ENCODE peak calls at places on chromosomes 3 and 15, in four cellular contexts. Z is cerebellar nuclear complex; R is activated CD4-positive, alpha-beta T cell treated with anti-CD3 and anti-CD28 coated beads for 1 hour; W is ELR. L is an unnamed sample.

GRCh38 chr3:50617096-50617791 is at the start of gene MAPKAPK3:
- DNase-seq in W (peak), R (no peak), Z (no peak), L (no peak)

GRCh38 chr3:177800565-177800964 is 603.3 kb upstream of the TBL1XR1 start:
- DNase-seq in Z (no peak), W (peak), R (no peak), L (no peak)

GRCh38 chr3:107627962-107628542 is 105.3 kb downstream of the BBX start:
- DNase-seq in Z (no peak), R (no peak), W (peak), L (no peak)

GRCh38 chr3:146554168-146554760 is 9.9 kb upstream of the PLSCR1 start:
- DNase-seq in R (no peak), W (no peak), Z (no peak), L (no peak)

GRCh38 chr15:44492672-44493071 is 44.3 kb upstream of the EIF3J start:
- DNase-seq in W (no peak), Z (no peak), R (no peak), L (no peak)

GRCh38 chr3:54970895-54971294 is 43.0 kb upstream of the LRTM1 start:
- DNase-seq in Z (no peak), R (no peak), W (peak), L (peak)

GRCh38 chr15:49718846-49719245 is 98.0 kb downstream of the DTWD1 start:
- DNase-seq in R (no peak), W (no peak), Z (no peak), L (no peak)

GRCh38 chr3:156978471-156978961 is 152.4 kb downstream of the LEKR1 start:
- DNase-seq in W (peak), Z (no peak), R (no peak), L (no peak)

GRCh38 chr3:151766454-151766853 is 32.7 kb downstream of the AADACL2 start:
- DNase-seq in W (peak), Z (no peak), R (no peak), L (peak)

GRCh38 chr3:133540896-133541674 is 32.4 kb upstream of the CDV3 start:
- DNase-seq in W (peak), R (no peak), Z (no peak), L (peak)

GRCh38 chr15:101308604-101309435 is 13.8 kb upstream of the SNRPA1 start:
- DNase-seq in R (no peak), W (no peak), Z (no peak), L (no peak)

GRCh38 chr3:190721330-190721729 is 141.2 kb downstream of the GMNC start:
- DNase-seq in W (no peak), Z (no peak), R (no peak), L (peak)

GRCh38 chr3:30174357-30174756 is 432.0 kb upstream of the TGFBR2 start:
- DNase-seq in R (no peak), Z (no peak), W (no peak), L (no peak)

GRCh38 chr15:76330281-76330680 is 6.3 kb upstream of the ISL2 start:
- DNase-seq in W (peak), R (no peak), Z (no peak), L (peak)

GRCh38 chr15:31275331-31276262 is 51.0 kb upstream of the KLF13 start:
- DNase-seq in W (no peak), Z (no peak), R (peak), L (no peak)

GRCh38 chr3:195007151-195007550 is 263.8 kb downstream of the XXYLT1 start:
- DNase-seq in R (no peak), W (no peak), Z (no peak), L (no peak)

GRCh38 chr3:30112904-30113484 is 493.4 kb upstream of the TGFBR2 start:
- DNase-seq in R (no peak), W (peak), Z (no peak), L (peak)

GRCh38 chr15:81752149-81752942 is 293.5 kb downstream of the MEX3B start:
- DNase-seq in R (no peak), Z (no peak), W (no peak), L (peak)

GRCh38 chr15:38252481-38253311 is at the start of gene SPRED1:
- DNase-seq in W (peak), Z (no peak), R (no peak), L (no peak)

GRCh38 chr3:127667119-127667681 is 5.6 kb upstream of the ABTB1 start:
- DNase-seq in W (no peak), Z (peak), R (no peak), L (no peak)

GRCh38 chr3:133578548-133579191 is 5.2 kb downstream of the CDV3 start:
- DNase-seq in Z (no peak), R (no peak), W (peak), L (peak)

GRCh38 chr3:140292684-140293083 is 357.7 kb downstream of the CLSTN2 start:
- DNase-seq in Z (no peak), R (no peak), W (peak), L (peak)

GRCh38 chr15:41501191-41501917 is 7.7 kb downstream of the ITPKA start:
- DNase-seq in R (peak), W (no peak), Z (no peak), L (no peak)

GRCh38 chr15:74417230-74417629 is 16.5 kb downstream of the SEMA7A start:
- DNase-seq in R (no peak), W (peak), Z (no peak), L (no peak)

GRCh38 chr3:15795563-15796308 is 2.0 kb downstream of the ANKRD28 start:
- DNase-seq in W (peak), R (no peak), Z (no peak), L (peak)